ENCODE peak calls at places on chromosomes 7 and 10, in six cellular contexts. U is amniotic epithelial cell; X is left ventricle myocardium superior; D is stimulated activated naive CD8-positive, alpha-beta T cell treated with anti-CD3 and anti-CD28 coated beads, Interleukin-15, Interleukin-2, amounts not matched to agents 100 U/mL and 50 U/mL, for 24 hours; Y is T-helper 2 cell; I is fibroblast of the conjunctiva. H is an unnamed sample.

GRCh38 chr7:117717341-117717740 is 155.9 kb downstream of the CTTNBP2 start:
- DNase-seq in X (no peak), I (no peak), Y (no peak), D (no peak), U (no peak), H (no peak)

GRCh38 chr10:114389429-114389828 is 14.9 kb downstream of the AFAP1L2 start:
- DNase-seq in I (no peak), Y (no peak), U (peak), D (no peak), X (no peak), H (no peak)

GRCh38 chr10:84525120-84525806 is 196.9 kb downstream of the CCSER2 start:
- DNase-seq in X (no peak), Y (no peak), I (no peak), D (no peak), U (no peak), H (no peak)

GRCh38 chr7:155258233-155258575 is 39.5 kb upstream of the INSIG1 start:
- DNase-seq in D (no peak), I (peak), Y (no peak), U (peak), X (no peak), H (no peak)

GRCh38 chr7:38451840-38452239 is 178.4 kb upstream of the TARP start:
- DNase-seq in U (no peak), X (no peak), D (no peak), Y (no peak), I (peak), H (no peak)

GRCh38 chr7:151138541-151138910 is 29.0 kb downstream of the GBX1 start:
- DNase-seq in Y (no peak), X (no peak), D (no peak), U (no peak), I (no peak), H (no peak)

GRCh38 chr7:41785840-41786239 is 83.0 kb upstream of the INHBA start:
- DNase-seq in Y (no peak), I (no peak), X (no peak), U (no peak), D (no peak), H (no peak)

GRCh38 chr7:102393467-102393866 is 2.7 kb upstream of the PRKRIP1 start:
- DNase-seq in Y (no peak), D (no peak), I (no peak), U (peak), X (no peak), H (no peak)

GRCh38 chr7:4479367-4480039 is 202.6 kb upstream of the FOXK1 start:
- DNase-seq in D (peak), U (peak), I (peak), Y (no peak), X (no peak), H (peak)

GRCh38 chr10:76172020-76172419 is 740.6 kb downstream of the LRMDA start:
- DNase-seq in U (no peak), D (no peak), X (no peak), I (no peak), Y (no peak), H (no peak)

GRCh38 chr10:98115388-98115787 is 19.1 kb upstream of the R3HCC1L start:
- DNase-seq in D (no peak), X (no peak), U (no peak), Y (no peak), I (no peak), H (no peak)

H was measured in NCI-H2227 treated with DMSO at 0.1 percent for 48 hours.